ENCODE peak calls at places on chromosomes 4 and X, in four cellular contexts. One of them, this sample, is unnamed. For H3K36me3 and H3K4me1, the result is how much of the 10 kb centered on the place peaks cover.

GRCh38 chr4:5747746-5748365 is 36.9 kb downstream of the EVC start:
- DNase-seq in mucosa of descending colon: no peak
- DNase-seq in PC-3: peak
- DNase-seq in cardiac muscle cell: no peak
- DNase-seq in this sample: no peak

GRCh38 chr4:88900432-88900831 is 156.6 kb downstream of the FAM13A start:
- DNase-seq in mucosa of descending colon: no peak
- DNase-seq in PC-3: peak
- DNase-seq in cardiac muscle cell: no peak
- DNase-seq in this sample: no peak

GRCh38 chrX:25869761-25870160 is 268.4 kb upstream of the MAGEB18 start:
- DNase-seq in mucosa of descending colon: no peak
- DNase-seq in PC-3: no peak
- DNase-seq in cardiac muscle cell: no peak
- DNase-seq in this sample: no peak

GRCh38 chr4:139887962-139888735 is 222.5 kb downstream of the MGST2 start:
- DNase-seq in mucosa of descending colon: no peak
- DNase-seq in PC-3: peak
- DNase-seq in cardiac muscle cell: no peak
- DNase-seq in this sample: no peak

GRCh38 chr4:122666527-122667245 is 45.8 kb upstream of the IL21 start:
- DNase-seq in mucosa of descending colon: no peak
- DNase-seq in PC-3: peak
- DNase-seq in cardiac muscle cell: no peak
- DNase-seq in this sample: no peak

GRCh38 chr4:90536408-90536807 is 409.2 kb downstream of the CCSER1 start:
- DNase-seq in mucosa of descending colon: no peak
- DNase-seq in PC-3: no peak
- DNase-seq in cardiac muscle cell: no peak
- DNase-seq in this sample: no peak

GRCh38 chr4:80036306-80036705 is 36.7 kb downstream of the ANTXR2 start:
- DNase-seq in mucosa of descending colon: peak
- DNase-seq in PC-3: no peak
- DNase-seq in cardiac muscle cell: no peak
- DNase-seq in this sample: no peak

GRCh38 chrX:140672840-140673731 is 36.5 kb upstream of the LINC00632 start:
- DNase-seq in mucosa of descending colon: no peak
- DNase-seq in PC-3: peak
- DNase-seq in cardiac muscle cell: no peak
- DNase-seq in this sample: no peak

GRCh38 chrX:24494544-24495113 is 29.5 kb downstream of the PDK3 start:
- DNase-seq in mucosa of descending colon: no peak
- DNase-seq in PC-3: peak
- DNase-seq in cardiac muscle cell: no peak
- DNase-seq in this sample: no peak

GRCh38 chr4:25065451-25065850 is 34.7 kb upstream of the LGI2 start:
- DNase-seq in mucosa of descending colon: no peak
- DNase-seq in PC-3: no peak
- DNase-seq in cardiac muscle cell: no peak
- DNase-seq in this sample: no peak

GRCh38 chr4:8252301-8253173 is 17.0 kb upstream of the HTRA3 start:
- DNase-seq in mucosa of descending colon: no peak
- DNase-seq in PC-3: no peak
- DNase-seq in cardiac muscle cell: peak
- DNase-seq in this sample: no peak

GRCh38 chr4:30754021-30754420 is 33.9 kb downstream of the PCDH7 start:
- DNase-seq in mucosa of descending colon: no peak
- DNase-seq in PC-3: peak
- DNase-seq in cardiac muscle cell: no peak
- DNase-seq in this sample: no peak

GRCh38 chr4:5945936-5946335 is 53.0 kb upstream of the CRMP1 start:
- DNase-seq in mucosa of descending colon: no peak
- DNase-seq in PC-3: no peak
- DNase-seq in cardiac muscle cell: no peak
- DNase-seq in this sample: no peak

GRCh38 chr4:112038861-112039260 is 106.4 kb upstream of the FAM241A start:
- DNase-seq in mucosa of descending colon: no peak
- DNase-seq in PC-3: peak
- DNase-seq in cardiac muscle cell: no peak
- DNase-seq in this sample: no peak

GRCh38 chrX:92260102-92260501 is 480.9 kb downstream of the PCDH11X start:
- DNase-seq in mucosa of descending colon: no peak
- DNase-seq in PC-3: no peak
- DNase-seq in cardiac muscle cell: no peak
- DNase-seq in this sample: no peak

GRCh38 chr4:141346144-141346543 is 125.4 kb downstream of the ZNF330 start:
- DNase-seq in mucosa of descending colon: no peak
- DNase-seq in PC-3: peak
- DNase-seq in cardiac muscle cell: peak
- DNase-seq in this sample: no peak

GRCh38 chr4:38943355-38943754 is 75.7 kb downstream of the FAM114A1 start:
- DNase-seq in mucosa of descending colon: no peak
- DNase-seq in PC-3: no peak
- DNase-seq in cardiac muscle cell: no peak
- DNase-seq in this sample: no peak

GRCh38 chr4:151100517-151100916 is 1.1 kb downstream of the RPS3A start:
- DNase-seq in mucosa of descending colon: no peak
- DNase-seq in PC-3: no peak
- DNase-seq in cardiac muscle cell: no peak
- DNase-seq in this sample: no peak
- H3K36me3 ChIP-seq in mucosa of descending colon: under half
- H3K36me3 ChIP-seq in PC-3: under half
- H3K36me3 ChIP-seq in cardiac muscle cell: under half
- H3K36me3 ChIP-seq in this sample: under half

GRCh38 chrX:77622233-77622632 is 163.8 kb downstream of the ATRX start:
- DNase-seq in mucosa of descending colon: no peak
- DNase-seq in PC-3: no peak
- DNase-seq in cardiac muscle cell: no peak
- DNase-seq in this sample: no peak
- H3K4me3 ChIP-seq in mucosa of descending colon: no peak
- H3K4me3 ChIP-seq in PC-3: no peak
- H3K4me3 ChIP-seq in cardiac muscle cell: no peak
- H3K4me3 ChIP-seq in this sample: no peak

GRCh38 chr4:40990202-40990898 is 224.0 kb downstream of the APBB2 start:
- DNase-seq in mucosa of descending colon: no peak
- DNase-seq in PC-3: peak
- DNase-seq in cardiac muscle cell: no peak
- DNase-seq in this sample: no peak
- H3K4me1 ChIP-seq in mucosa of descending colon: under half
- H3K4me1 ChIP-seq in PC-3: half or more
- H3K4me1 ChIP-seq in cardiac muscle cell: under half
- H3K4me1 ChIP-seq in this sample: under half

DNA sequence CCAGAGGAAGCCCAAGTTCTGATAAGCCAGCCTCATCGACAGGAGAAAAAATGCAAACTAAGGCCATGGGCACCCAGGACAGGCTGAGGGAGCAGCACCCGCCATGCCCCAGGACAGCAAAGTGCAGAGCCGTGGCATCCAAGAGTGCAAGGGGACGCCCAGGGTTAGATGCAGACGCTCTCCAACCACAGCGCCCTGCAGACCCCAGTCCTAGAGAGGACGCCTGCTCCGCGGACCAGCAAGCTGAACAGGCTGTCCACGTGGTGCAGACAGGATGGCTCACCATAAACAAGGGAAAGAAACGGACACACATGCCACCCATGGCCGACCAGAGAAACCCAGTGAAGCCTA is 32.6 kb downstream of the GAK start:
- DNase-seq in mucosa of descending colon: no peak
- DNase-seq in PC-3: no peak
- DNase-seq in cardiac muscle cell: no peak
- DNase-seq in this sample: no peak
- H3K36me3 ChIP-seq in mucosa of descending colon: under half
- H3K36me3 ChIP-seq in PC-3: under half
- H3K36me3 ChIP-seq in cardiac muscle cell: under half
- H3K36me3 ChIP-seq in this sample: under half

GRCh38 chr4:2259541-2260267 is 2.2 kb downstream of the MXD4 start:
- DNase-seq in mucosa of descending colon: peak
- DNase-seq in PC-3: no peak
- DNase-seq in cardiac muscle cell: no peak
- DNase-seq in this sample: no peak

GRCh38 chr4:2257361-2258001 is 4.4 kb downstream of the MXD4 start:
- DNase-seq in mucosa of descending colon: peak
- DNase-seq in PC-3: no peak
- DNase-seq in cardiac muscle cell: no peak
- DNase-seq in this sample: peak

GRCh38 chr4:2259036-2259540 is 2.8 kb downstream of the MXD4 start:
- DNase-seq in mucosa of descending colon: peak
- DNase-seq in PC-3: no peak
- DNase-seq in cardiac muscle cell: no peak
- DNase-seq in this sample: no peak

GRCh38 chr4:2256781-2257191 is 5.1 kb downstream of the MXD4 start:
- DNase-seq in mucosa of descending colon: peak
- DNase-seq in PC-3: no peak
- DNase-seq in cardiac muscle cell: no peak
- DNase-seq in this sample: peak

DNA sequence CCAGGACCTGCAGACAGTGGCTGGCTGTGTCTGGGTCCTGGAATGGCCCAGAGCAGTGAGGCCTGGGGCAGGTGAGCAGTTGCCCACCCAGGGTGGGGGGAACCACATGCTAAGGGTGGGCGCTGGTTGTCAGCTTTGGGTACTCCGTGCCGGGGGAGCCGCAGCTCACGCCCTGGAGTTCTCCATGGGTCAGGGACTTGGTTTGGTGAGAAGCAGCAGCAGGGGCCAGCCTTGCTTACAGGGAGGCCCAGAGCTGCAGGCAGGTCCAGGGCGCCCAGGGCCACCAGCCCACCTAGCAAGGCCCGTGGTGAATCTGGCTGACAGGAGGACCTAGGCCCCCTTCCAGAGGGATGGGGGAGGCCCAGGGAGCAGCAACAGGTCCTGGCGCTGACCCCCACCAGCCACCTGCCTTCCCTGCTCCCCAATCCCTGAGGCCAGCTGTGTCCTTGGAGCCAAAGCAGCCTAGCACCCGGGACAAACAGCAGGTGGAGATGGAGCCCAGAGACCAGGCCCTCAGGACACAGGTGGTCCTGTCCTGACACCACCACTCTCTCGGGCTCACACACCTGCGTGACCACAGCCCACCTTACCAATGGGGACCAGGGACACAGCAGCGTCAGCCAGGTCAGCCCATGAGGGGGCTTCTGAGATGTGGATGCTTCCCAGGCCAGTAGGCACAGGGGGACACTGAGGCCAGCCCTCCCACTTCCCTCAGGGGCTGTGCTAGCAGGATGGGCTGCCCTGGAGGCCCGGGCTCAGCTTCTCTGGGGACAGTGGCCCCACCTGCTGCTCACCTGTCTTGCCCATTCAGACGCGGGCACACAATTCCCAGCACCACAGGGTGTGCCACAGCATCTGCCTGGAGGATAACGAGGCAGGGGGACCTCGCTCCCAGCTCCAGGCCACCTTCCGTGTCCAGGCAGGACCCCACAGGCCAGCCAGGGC is 3.5 kb downstream of the MXD4 start:
- DNase-seq in mucosa of descending colon: peak
- DNase-seq in PC-3: no peak
- DNase-seq in cardiac muscle cell: no peak
- DNase-seq in this sample: no peak
- H3K4me3 ChIP-seq in mucosa of descending colon: no peak
- H3K4me3 ChIP-seq in PC-3: no peak
- H3K4me3 ChIP-seq in cardiac muscle cell: no peak
- H3K4me3 ChIP-seq in this sample: no peak

This sample was measured in naive thymus-derived CD4-positive, alpha-beta T cell.